ENCODE peak calls at places on chromosomes 11 and 22, in seven cellular contexts. One of them, this sample, is unnamed.

GRCh38 chr11:121464352-121464946 is 11.7 kb upstream of the SORL1-AS1 start:
- DNase-seq in HCT116: peak; percentile 81
- DNase-seq in GM12878: no peak
- DNase-seq in HepG2: peak; percentile 15
- DNase-seq in H1: no peak
- DNase-seq in K562: no peak
- DNase-seq in endothelial cell of umbilical vein: peak; percentile 58
- DNase-seq in this sample: peak; percentile 78

GRCh38 chr22:46456818-46457163 is 80.6 kb downstream of the CELSR1 start:
- DNase-seq in H1: no peak
- DNase-seq in HCT116: no peak
- DNase-seq in K562: no peak
- DNase-seq in GM12878: no peak
- DNase-seq in endothelial cell of umbilical vein: no peak
- DNase-seq in HepG2: peak; percentile 25
- DNase-seq in this sample: no peak

GRCh38 chr11:14237333-14237988 is 121.5 kb downstream of the RRAS2 start:
- DNase-seq in endothelial cell of umbilical vein: no peak
- DNase-seq in K562: no peak
- DNase-seq in HepG2: no peak
- DNase-seq in HCT116: no peak
- DNase-seq in H1: no peak
- DNase-seq in GM12878: peak; percentile 76
- DNase-seq in this sample: no peak

GRCh38 chr11:86519064-86519911 is 144.6 kb downstream of the CCDC81 start:
- DNase-seq in HepG2: no peak
- DNase-seq in HCT116: no peak
- DNase-seq in endothelial cell of umbilical vein: peak; percentile 91
- DNase-seq in K562: no peak
- DNase-seq in GM12878: no peak
- DNase-seq in H1: no peak
- DNase-seq in this sample: no peak

GRCh38 chr22:43789452-43789851 is 22.7 kb downstream of the EFCAB6 start:
- DNase-seq in HepG2: no peak
- DNase-seq in GM12878: no peak
- DNase-seq in endothelial cell of umbilical vein: no peak
- DNase-seq in HCT116: no peak
- DNase-seq in H1: no peak
- DNase-seq in K562: no peak
- DNase-seq in this sample: peak; percentile 65

GRCh38 chr11:114440121-114440860 is 1.0 kb downstream of the REXO2 start:
- DNase-seq in HepG2: peak; percentile 41
- DNase-seq in endothelial cell of umbilical vein: no peak
- DNase-seq in GM12878: no peak
- DNase-seq in HCT116: no peak
- DNase-seq in K562: no peak
- DNase-seq in H1: no peak
- DNase-seq in this sample: peak; percentile 46

GRCh38 chr11:32034680-32035079 is 56.2 kb upstream of the RCN1 start:
- DNase-seq in endothelial cell of umbilical vein: no peak
- DNase-seq in HCT116: no peak
- DNase-seq in K562: no peak
- DNase-seq in H1: no peak
- DNase-seq in GM12878: no peak
- DNase-seq in HepG2: no peak
- DNase-seq in this sample: no peak

GRCh38 chr22:39943366-39943765 is 16.8 kb upstream of the TMA7B start:
- DNase-seq in HCT116: no peak
- DNase-seq in H1: no peak
- DNase-seq in GM12878: no peak
- DNase-seq in endothelial cell of umbilical vein: no peak
- DNase-seq in K562: peak; percentile 28
- DNase-seq in HepG2: no peak
- DNase-seq in this sample: no peak

GRCh38 chr11:73242291-73243092 is 24.4 kb downstream of the P2RY2 start:
- DNase-seq in endothelial cell of umbilical vein: peak; percentile 84
- DNase-seq in GM12878: peak; percentile 48
- DNase-seq in HCT116: peak; percentile 65
- DNase-seq in K562: peak; percentile 79
- DNase-seq in HepG2: peak; percentile 76
- DNase-seq in H1: no peak
- DNase-seq in this sample: peak; percentile 88

GRCh38 chr11:123301696-123302400 is 106.8 kb upstream of the CLMP start:
- DNase-seq in H1: peak; percentile 46
- DNase-seq in GM12878: peak; percentile 32
- DNase-seq in HepG2: no peak
- DNase-seq in K562: peak; percentile 73
- DNase-seq in endothelial cell of umbilical vein: peak; percentile 43
- DNase-seq in HCT116: peak; percentile 18
- DNase-seq in this sample: peak; percentile 94

GRCh38 chr11:69669486-69669885 is 5.7 kb downstream of the LTO1 start:
- DNase-seq in HepG2: no peak
- DNase-seq in H1: no peak
- DNase-seq in HCT116: no peak
- DNase-seq in K562: no peak
- DNase-seq in endothelial cell of umbilical vein: no peak
- DNase-seq in GM12878: no peak
- DNase-seq in this sample: peak; percentile 11

GRCh38 chr11:73965076-73965763 is 14.4 kb downstream of the DNAJB13 start:
- DNase-seq in endothelial cell of umbilical vein: no peak
- DNase-seq in GM12878: no peak
- DNase-seq in H1: no peak
- DNase-seq in K562: no peak
- DNase-seq in HCT116: no peak
- DNase-seq in HepG2: no peak
- DNase-seq in this sample: no peak

GRCh38 chr11:12692238-12693074 is 18.2 kb downstream of the TEAD1 start:
- DNase-seq in endothelial cell of umbilical vein: peak; percentile 88
- DNase-seq in HepG2: peak; percentile 94
- DNase-seq in GM12878: no peak
- DNase-seq in HCT116: peak; percentile 60
- DNase-seq in K562: no peak
- DNase-seq in H1: no peak
- DNase-seq in this sample: peak; percentile 74

GRCh38 chr11:30143098-30143705 is 87.6 kb upstream of the FSHB start:
- DNase-seq in GM12878: peak; percentile 9
- DNase-seq in HepG2: peak; percentile 25
- DNase-seq in H1: no peak
- DNase-seq in HCT116: peak; percentile 16
- DNase-seq in endothelial cell of umbilical vein: peak; percentile 42
- DNase-seq in K562: peak; percentile 39
- DNase-seq in this sample: peak; percentile 21

GRCh38 chr11:59669611-59670009 is 773 bp upstream of the PATL1 start:
- DNase-seq in K562: peak; percentile 20
- DNase-seq in HepG2: no peak
- DNase-seq in endothelial cell of umbilical vein: no peak
- DNase-seq in GM12878: no peak
- DNase-seq in HCT116: no peak
- DNase-seq in H1: no peak
- DNase-seq in this sample: no peak

GRCh38 chr11:76339217-76339616 is 41.7 kb downstream of the THAP12 start:
- DNase-seq in K562: no peak
- DNase-seq in HepG2: no peak
- DNase-seq in endothelial cell of umbilical vein: peak; percentile 7
- DNase-seq in GM12878: no peak
- DNase-seq in H1: no peak
- DNase-seq in HCT116: no peak
- DNase-seq in this sample: no peak

GRCh38 chr22:30286813-30287625 is 2.3 kb downstream of the CASTOR1 start:
- DNase-seq in H1: peak; percentile 67
- DNase-seq in K562: peak; percentile 71
- DNase-seq in HCT116: no peak
- DNase-seq in GM12878: no peak
- DNase-seq in endothelial cell of umbilical vein: peak; percentile 61
- DNase-seq in HepG2: peak; percentile 45
- DNase-seq in this sample: peak; percentile 85

GRCh38 chr11:70857885-70858284 is 394.5 kb downstream of the SHANK2 start:
- DNase-seq in H1: no peak
- DNase-seq in HepG2: no peak
- DNase-seq in GM12878: no peak
- DNase-seq in HCT116: no peak
- DNase-seq in K562: no peak
- DNase-seq in endothelial cell of umbilical vein: no peak
- DNase-seq in this sample: no peak

DNA sequence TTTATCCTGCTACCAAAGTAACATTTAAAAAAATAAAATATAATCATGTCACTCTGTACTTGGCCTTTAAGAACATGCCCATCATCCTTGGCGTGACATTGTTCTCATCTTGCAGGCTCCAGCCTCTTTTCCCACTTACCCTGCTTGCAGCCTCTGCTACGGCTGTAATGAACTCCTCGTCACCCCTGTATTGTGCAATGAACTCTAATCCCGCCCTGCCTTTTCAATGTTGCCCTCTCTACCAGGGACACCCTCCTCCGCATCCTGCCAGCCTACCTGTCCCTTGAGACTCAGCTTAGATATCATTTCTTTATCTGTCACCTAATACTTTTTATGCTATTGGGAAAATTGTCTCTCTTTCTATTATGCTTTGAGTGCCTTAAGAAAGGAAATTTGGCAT is 12.6 kb upstream of the MMP20 start:
- DNase-seq in HepG2: no peak
- DNase-seq in endothelial cell of umbilical vein: no peak
- DNase-seq in GM12878: no peak
- DNase-seq in HCT116: no peak
- DNase-seq in K562: no peak
- DNase-seq in H1: no peak
- DNase-seq in this sample: no peak
- TF ChIP-seq MAX in HepG2: no peak
- TF ChIP-seq MAX in endothelial cell of umbilical vein: no peak
- TF ChIP-seq MAX in GM12878: no peak
- TF ChIP-seq MAX in HCT116: no peak
- TF ChIP-seq MAX in K562: no peak
- TF ChIP-seq MAX in H1: no peak
- TF ChIP-seq MAX in this sample: no peak

GRCh38 chr22:38468761-38469305 is 937 bp downstream of the KDELR3 start:
- DNase-seq in H1: no peak
- DNase-seq in HCT116: no peak
- DNase-seq in endothelial cell of umbilical vein: no peak
- DNase-seq in GM12878: no peak
- DNase-seq in K562: no peak
- DNase-seq in HepG2: no peak
- DNase-seq in this sample: no peak
- H3K9ac ChIP-seq in H1: no peak overlapping the region
- H3K9ac ChIP-seq in HCT116: peak overlapping the region; percentile 92
- H3K9ac ChIP-seq in endothelial cell of umbilical vein: no peak overlapping the region
- H3K9ac ChIP-seq in GM12878: no peak overlapping the region
- H3K9ac ChIP-seq in K562: peak overlapping the region; percentile 94
- H3K9ac ChIP-seq in HepG2: peak overlapping the region; percentile 81
- H3K9ac ChIP-seq in this sample: peak overlapping the region; percentile 78

GRCh38 chr11:1195690-1196515 is 27.0 kb upstream of the MUC5B start:
- DNase-seq in HepG2: no peak
- DNase-seq in GM12878: no peak
- DNase-seq in H1: no peak
- DNase-seq in HCT116: no peak
- DNase-seq in endothelial cell of umbilical vein: no peak
- DNase-seq in K562: no peak
- DNase-seq in this sample: peak; percentile 13

GRCh38 chr11:1197431-1197885 is 25.4 kb upstream of the MUC5B start:
- DNase-seq in H1: no peak
- DNase-seq in HepG2: no peak
- DNase-seq in GM12878: no peak
- DNase-seq in K562: no peak
- DNase-seq in endothelial cell of umbilical vein: no peak
- DNase-seq in HCT116: no peak
- DNase-seq in this sample: peak; percentile 14

GRCh38 chr11:1194977-1195689 is 27.7 kb upstream of the MUC5B start:
- DNase-seq in GM12878: no peak
- DNase-seq in H1: no peak
- DNase-seq in HepG2: no peak
- DNase-seq in K562: no peak
- DNase-seq in endothelial cell of umbilical vein: no peak
- DNase-seq in HCT116: no peak
- DNase-seq in this sample: peak; percentile 16

GRCh38 chr11:1197886-1198765 is 24.7 kb upstream of the MUC5B start:
- DNase-seq in HCT116: no peak
- DNase-seq in endothelial cell of umbilical vein: no peak
- DNase-seq in K562: no peak
- DNase-seq in H1: no peak
- DNase-seq in HepG2: no peak
- DNase-seq in GM12878: no peak
- DNase-seq in this sample: peak; percentile 34

DNA sequence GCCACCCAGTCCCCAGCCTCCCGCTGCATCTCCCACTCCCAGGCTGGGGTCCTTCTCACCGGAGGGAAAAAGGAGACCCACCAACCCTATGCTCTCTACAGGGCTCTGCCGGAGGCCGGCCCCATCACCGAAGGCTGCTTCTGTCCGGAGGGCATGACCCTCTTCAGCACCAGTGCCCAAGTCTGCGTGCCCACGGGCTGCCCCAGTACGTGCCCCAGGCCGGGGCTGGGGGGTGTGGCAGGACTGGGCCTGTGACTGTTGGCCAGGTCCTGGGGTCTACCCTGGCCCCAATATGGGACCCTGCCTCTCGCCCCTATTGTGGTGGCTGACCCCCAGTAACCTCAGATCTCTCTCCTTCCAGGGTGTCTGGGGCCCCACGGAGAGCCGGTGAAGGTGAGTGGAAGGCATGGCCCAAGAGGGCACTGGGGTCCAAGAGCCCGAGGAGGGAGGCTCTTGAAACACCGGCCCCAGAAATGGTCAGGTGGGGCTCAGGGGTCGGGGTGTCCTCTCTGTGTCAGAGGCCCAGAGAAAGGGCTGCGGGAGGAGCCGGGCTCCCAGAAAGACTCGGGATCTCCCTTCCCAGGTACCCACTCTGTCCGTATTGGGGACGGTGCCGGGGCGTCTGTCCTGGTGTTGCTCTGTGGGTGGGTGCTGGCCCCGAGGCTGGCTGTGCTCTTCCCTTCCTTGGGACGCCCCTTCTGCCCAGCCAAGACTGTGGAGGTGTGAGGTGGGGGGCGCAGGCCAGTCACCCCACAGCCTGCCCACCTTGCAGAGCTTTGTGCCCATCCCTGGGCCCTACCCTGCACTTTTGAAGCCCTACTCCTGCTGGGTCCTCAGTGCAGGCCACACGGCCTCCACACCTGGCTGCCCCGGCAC is 26.1 kb upstream of the MUC5B start:
- DNase-seq in H1: no peak
- DNase-seq in K562: no peak
- DNase-seq in endothelial cell of umbilical vein: no peak
- DNase-seq in GM12878: no peak
- DNase-seq in HCT116: no peak
- DNase-seq in HepG2: no peak
- DNase-seq in this sample: peak; percentile 15
- TF ChIP-seq MAX in H1: no peak
- TF ChIP-seq MAX in K562: no peak
- TF ChIP-seq MAX in endothelial cell of umbilical vein: no peak
- TF ChIP-seq MAX in GM12878: no peak
- TF ChIP-seq MAX in HCT116: no peak
- TF ChIP-seq MAX in HepG2: no peak
- TF ChIP-seq MAX in this sample: no peak

DNA sequence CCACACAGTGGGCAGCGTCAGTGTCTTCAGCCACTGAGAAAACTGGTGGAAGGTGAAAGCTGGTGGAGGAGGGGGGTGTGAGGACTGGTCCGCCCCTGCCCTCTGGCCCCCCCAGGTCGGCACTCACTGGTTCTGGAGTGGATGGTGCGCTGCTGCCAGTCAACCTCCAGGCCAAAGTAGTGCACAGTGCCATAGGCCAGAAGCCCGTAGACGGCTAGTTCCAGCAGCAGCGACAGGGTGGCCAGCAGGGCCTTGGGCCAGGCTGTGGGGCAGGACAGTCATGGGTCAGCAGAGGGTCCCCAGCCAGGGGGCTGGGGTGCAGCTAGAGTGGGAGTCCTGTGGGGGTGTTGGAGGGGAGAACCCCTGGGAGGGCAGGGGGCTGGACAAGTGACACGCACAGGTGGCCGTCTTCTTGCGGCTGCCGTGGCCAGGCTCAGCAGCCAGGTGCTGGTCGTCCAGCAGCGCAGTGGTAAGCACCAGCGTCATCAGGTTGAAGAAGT is 2.2 kb downstream of the LMF2 start:
- DNase-seq in HepG2: no peak
- DNase-seq in HCT116: no peak
- DNase-seq in K562: no peak
- DNase-seq in GM12878: no peak
- DNase-seq in H1: no peak
- DNase-seq in endothelial cell of umbilical vein: no peak
- DNase-seq in this sample: no peak
- H3K9ac ChIP-seq in HepG2: no peak overlapping the region
- H3K9ac ChIP-seq in HCT116: no peak overlapping the region
- H3K9ac ChIP-seq in K562: no peak overlapping the region
- H3K9ac ChIP-seq in GM12878: no peak overlapping the region
- H3K9ac ChIP-seq in H1: no peak overlapping the region
- H3K9ac ChIP-seq in endothelial cell of umbilical vein: no peak overlapping the region
- H3K9ac ChIP-seq in this sample: no peak overlapping the region

This sample was measured in SK-N-SH.